ENCODE peak calls at places on chromosomes 12 and 14, in eight cellular contexts. One of them, this sample, is unnamed.

GRCh38 chr12:41962171-41962572 is 182.5 kb downstream of the GXYLT1 start:
- DNase-seq in heart left ventricle: no peak
- DNase-seq in progenitor cell of endocrine pancreas: no peak
- DNase-seq in MM.1S: no peak
- DNase-seq in fibroblast of lung: no peak
- DNase-seq in astrocyte: no peak
- DNase-seq in AG04449: no peak
- DNase-seq in endothelial cell: no peak
- DNase-seq in this sample: no peak

GRCh38 chr12:132723764-132724140 is 13.1 kb downstream of the PGAM5 start:
- DNase-seq in heart left ventricle: no peak
- DNase-seq in progenitor cell of endocrine pancreas: no peak
- DNase-seq in astrocyte: peak
- DNase-seq in AG04449: peak
- DNase-seq in MM.1S: no peak
- DNase-seq in endothelial cell: no peak
- DNase-seq in fibroblast of lung: no peak
- DNase-seq in this sample: no peak

GRCh38 chr12:76374395-76375020 is 26.3 kb upstream of the BBS10 start:
- DNase-seq in AG04449: peak
- DNase-seq in astrocyte: peak
- DNase-seq in heart left ventricle: no peak
- DNase-seq in MM.1S: no peak
- DNase-seq in progenitor cell of endocrine pancreas: no peak
- DNase-seq in fibroblast of lung: peak
- DNase-seq in endothelial cell: no peak
- DNase-seq in this sample: no peak

GRCh38 chr12:84172823-84173424 is 739.7 kb downstream of the SLC6A15 start:
- DNase-seq in astrocyte: no peak
- DNase-seq in endothelial cell: no peak
- DNase-seq in progenitor cell of endocrine pancreas: no peak
- DNase-seq in MM.1S: no peak
- DNase-seq in fibroblast of lung: no peak
- DNase-seq in AG04449: no peak
- DNase-seq in heart left ventricle: no peak
- DNase-seq in this sample: no peak

GRCh38 chr14:70771781-70772212 is 37.5 kb downstream of the MAP3K9 start:
- DNase-seq in progenitor cell of endocrine pancreas: no peak
- DNase-seq in fibroblast of lung: no peak
- DNase-seq in heart left ventricle: no peak
- DNase-seq in endothelial cell: peak
- DNase-seq in AG04449: no peak
- DNase-seq in astrocyte: peak
- DNase-seq in MM.1S: no peak
- DNase-seq in this sample: no peak

GRCh38 chr14:23078692-23079116 is 16.2 kb downstream of the ACIN1 start:
- DNase-seq in heart left ventricle: no peak
- DNase-seq in endothelial cell: no peak
- DNase-seq in progenitor cell of endocrine pancreas: no peak
- DNase-seq in MM.1S: no peak
- DNase-seq in AG04449: peak
- DNase-seq in fibroblast of lung: peak
- DNase-seq in astrocyte: peak
- DNase-seq in this sample: no peak

GRCh38 chr14:64663174-64663573 is 41.0 kb upstream of the PLEKHG3 start:
- DNase-seq in progenitor cell of endocrine pancreas: no peak
- DNase-seq in AG04449: no peak
- DNase-seq in endothelial cell: no peak
- DNase-seq in heart left ventricle: no peak
- DNase-seq in MM.1S: no peak
- DNase-seq in fibroblast of lung: no peak
- DNase-seq in astrocyte: peak
- DNase-seq in this sample: no peak

GRCh38 chr12:120110550-120111501 is 5.7 kb downstream of the RAB35 start:
- DNase-seq in astrocyte: no peak
- DNase-seq in fibroblast of lung: no peak
- DNase-seq in endothelial cell: peak
- DNase-seq in MM.1S: no peak
- DNase-seq in progenitor cell of endocrine pancreas: no peak
- DNase-seq in heart left ventricle: peak
- DNase-seq in AG04449: no peak
- DNase-seq in this sample: no peak

GRCh38 chr12:76010732-76011458 is 20.7 kb downstream of the PHLDA1 start:
- DNase-seq in endothelial cell: no peak
- DNase-seq in AG04449: no peak
- DNase-seq in progenitor cell of endocrine pancreas: no peak
- DNase-seq in fibroblast of lung: no peak
- DNase-seq in heart left ventricle: no peak
- DNase-seq in MM.1S: no peak
- DNase-seq in astrocyte: peak
- DNase-seq in this sample: no peak

GRCh38 chr14:57692671-57693070 is 173.2 kb downstream of the SLC35F4 start:
- DNase-seq in MM.1S: peak
- DNase-seq in AG04449: peak
- DNase-seq in endothelial cell: no peak
- DNase-seq in fibroblast of lung: peak
- DNase-seq in heart left ventricle: no peak
- DNase-seq in astrocyte: peak
- DNase-seq in progenitor cell of endocrine pancreas: no peak
- DNase-seq in this sample: no peak

GRCh38 chr14:90732142-90732541 is 84.1 kb downstream of the TTC7B start:
- DNase-seq in progenitor cell of endocrine pancreas: no peak
- DNase-seq in AG04449: no peak
- DNase-seq in endothelial cell: no peak
- DNase-seq in fibroblast of lung: no peak
- DNase-seq in astrocyte: no peak
- DNase-seq in heart left ventricle: no peak
- DNase-seq in MM.1S: no peak
- DNase-seq in this sample: no peak

GRCh38 chr12:106091421-106091820 is 47.3 kb downstream of the NUAK1 start:
- DNase-seq in MM.1S: no peak
- DNase-seq in endothelial cell: no peak
- DNase-seq in astrocyte: no peak
- DNase-seq in progenitor cell of endocrine pancreas: no peak
- DNase-seq in fibroblast of lung: no peak
- DNase-seq in heart left ventricle: no peak
- DNase-seq in AG04449: no peak
- DNase-seq in this sample: no peak

GRCh38 chr14:64195194-64195593 is 99.0 kb downstream of the ESR2 start:
- DNase-seq in astrocyte: no peak
- DNase-seq in MM.1S: peak
- DNase-seq in AG04449: no peak
- DNase-seq in fibroblast of lung: no peak
- DNase-seq in progenitor cell of endocrine pancreas: no peak
- DNase-seq in heart left ventricle: no peak
- DNase-seq in endothelial cell: no peak
- DNase-seq in this sample: no peak

GRCh38 chr12:92155733-92156132 is 10.1 kb upstream of the BTG1 start:
- DNase-seq in astrocyte: no peak
- DNase-seq in progenitor cell of endocrine pancreas: no peak
- DNase-seq in heart left ventricle: no peak
- DNase-seq in endothelial cell: no peak
- DNase-seq in MM.1S: no peak
- DNase-seq in fibroblast of lung: no peak
- DNase-seq in AG04449: no peak
- DNase-seq in this sample: no peak

GRCh38 chr14:23316300-23316699 is 5.0 kb upstream of the PABPN1 start:
- DNase-seq in progenitor cell of endocrine pancreas: no peak
- DNase-seq in endothelial cell: no peak
- DNase-seq in heart left ventricle: no peak
- DNase-seq in AG04449: no peak
- DNase-seq in fibroblast of lung: no peak
- DNase-seq in astrocyte: no peak
- DNase-seq in MM.1S: no peak
- DNase-seq in this sample: no peak

GRCh38 chr14:31269599-31270195 is 62.1 kb upstream of the HECTD1 start:
- DNase-seq in heart left ventricle: no peak
- DNase-seq in fibroblast of lung: peak
- DNase-seq in AG04449: no peak
- DNase-seq in astrocyte: peak
- DNase-seq in progenitor cell of endocrine pancreas: no peak
- DNase-seq in endothelial cell: no peak
- DNase-seq in MM.1S: no peak
- DNase-seq in this sample: no peak

GRCh38 chr14:31266437-31267331 is 59.1 kb upstream of the HECTD1 start:
- DNase-seq in AG04449: no peak
- DNase-seq in MM.1S: no peak
- DNase-seq in progenitor cell of endocrine pancreas: no peak
- DNase-seq in endothelial cell: no peak
- DNase-seq in heart left ventricle: no peak
- DNase-seq in astrocyte: no peak
- DNase-seq in fibroblast of lung: no peak
- DNase-seq in this sample: no peak

GRCh38 chr14:31268216-31268615 is 60.6 kb upstream of the HECTD1 start:
- DNase-seq in AG04449: no peak
- DNase-seq in MM.1S: no peak
- DNase-seq in astrocyte: no peak
- DNase-seq in progenitor cell of endocrine pancreas: no peak
- DNase-seq in endothelial cell: no peak
- DNase-seq in heart left ventricle: no peak
- DNase-seq in fibroblast of lung: no peak
- DNase-seq in this sample: no peak

GRCh38 chr14:31271648-31272047 is 64.1 kb upstream of the HECTD1 start:
- DNase-seq in endothelial cell: no peak
- DNase-seq in heart left ventricle: no peak
- DNase-seq in progenitor cell of endocrine pancreas: no peak
- DNase-seq in fibroblast of lung: no peak
- DNase-seq in AG04449: no peak
- DNase-seq in astrocyte: no peak
- DNase-seq in MM.1S: no peak
- DNase-seq in this sample: no peak

GRCh38 chr14:31270196-31270772 is 62.7 kb upstream of the HECTD1 start:
- DNase-seq in endothelial cell: no peak
- DNase-seq in progenitor cell of endocrine pancreas: no peak
- DNase-seq in fibroblast of lung: no peak
- DNase-seq in astrocyte: no peak
- DNase-seq in AG04449: no peak
- DNase-seq in heart left ventricle: no peak
- DNase-seq in MM.1S: peak
- DNase-seq in this sample: no peak
- TF ChIP-seq CTCF in endothelial cell: no peak
- TF ChIP-seq CTCF in progenitor cell of endocrine pancreas: no peak
- TF ChIP-seq CTCF in fibroblast of lung: no peak
- TF ChIP-seq CTCF in astrocyte: peak
- TF ChIP-seq CTCF in AG04449: no peak
- TF ChIP-seq CTCF in heart left ventricle: no peak
- TF ChIP-seq CTCF in MM.1S: peak
- TF ChIP-seq CTCF in this sample: no peak

GRCh38 chr12:118237908-118238307 is 102.0 kb downstream of the PEBP1 start:
- DNase-seq in fibroblast of lung: no peak
- DNase-seq in astrocyte: peak
- DNase-seq in heart left ventricle: no peak
- DNase-seq in MM.1S: no peak
- DNase-seq in progenitor cell of endocrine pancreas: no peak
- DNase-seq in AG04449: peak
- DNase-seq in endothelial cell: no peak
- DNase-seq in this sample: no peak

GRCh38 chr12:118238888-118239287 is 103.0 kb downstream of the PEBP1 start:
- DNase-seq in AG04449: no peak
- DNase-seq in heart left ventricle: no peak
- DNase-seq in fibroblast of lung: no peak
- DNase-seq in progenitor cell of endocrine pancreas: no peak
- DNase-seq in MM.1S: no peak
- DNase-seq in astrocyte: no peak
- DNase-seq in endothelial cell: no peak
- DNase-seq in this sample: no peak

DNA sequence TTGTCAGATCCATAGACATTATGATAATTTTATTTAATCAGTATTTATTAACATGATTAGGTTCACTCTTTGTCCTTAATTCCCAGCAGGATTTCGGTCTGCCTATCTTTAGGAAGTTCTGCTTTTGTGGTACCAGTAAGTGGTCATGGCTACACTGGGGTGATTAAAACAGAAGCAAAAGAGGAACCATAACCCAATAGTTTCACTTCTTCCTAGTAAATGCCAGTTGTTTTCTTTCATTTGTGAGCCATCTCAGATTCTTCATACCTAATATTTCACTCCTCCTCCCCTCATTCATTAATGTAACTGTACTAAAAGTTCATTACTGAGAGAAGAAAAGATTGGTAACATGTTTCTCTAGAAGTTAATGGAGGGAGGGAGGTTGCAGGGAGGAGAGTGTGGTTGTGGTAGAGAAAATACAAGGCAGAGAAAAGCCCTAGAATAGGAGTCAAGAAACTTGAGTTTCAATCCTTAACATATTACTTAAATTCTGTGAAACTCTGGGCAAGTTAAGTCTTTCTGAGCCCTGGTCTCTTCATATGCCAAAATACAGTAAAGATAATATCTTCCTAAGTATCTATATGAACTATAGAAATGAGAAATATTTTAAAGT is 101.2 kb downstream of the PEBP1 start:
- DNase-seq in fibroblast of lung: no peak
- DNase-seq in progenitor cell of endocrine pancreas: no peak
- DNase-seq in astrocyte: no peak
- DNase-seq in endothelial cell: no peak
- DNase-seq in AG04449: no peak
- DNase-seq in heart left ventricle: no peak
- DNase-seq in MM.1S: peak
- DNase-seq in this sample: no peak
- TF ChIP-seq CTCF in fibroblast of lung: no peak
- TF ChIP-seq CTCF in progenitor cell of endocrine pancreas: no peak
- TF ChIP-seq CTCF in astrocyte: no peak
- TF ChIP-seq CTCF in endothelial cell: no peak
- TF ChIP-seq CTCF in AG04449: no peak
- TF ChIP-seq CTCF in heart left ventricle: no peak
- TF ChIP-seq CTCF in MM.1S: no peak
- TF ChIP-seq CTCF in this sample: no peak

GRCh38 chr14:43022094-43022800 is 1415.6 kb downstream of the LRFN5 start:
- DNase-seq in astrocyte: no peak
- DNase-seq in endothelial cell: no peak
- DNase-seq in MM.1S: no peak
- DNase-seq in heart left ventricle: no peak
- DNase-seq in fibroblast of lung: no peak
- DNase-seq in progenitor cell of endocrine pancreas: no peak
- DNase-seq in AG04449: no peak
- DNase-seq in this sample: no peak
- TF ChIP-seq CTCF in astrocyte: no peak
- TF ChIP-seq CTCF in endothelial cell: no peak
- TF ChIP-seq CTCF in MM.1S: no peak
- TF ChIP-seq CTCF in heart left ventricle: no peak
- TF ChIP-seq CTCF in fibroblast of lung: no peak
- TF ChIP-seq CTCF in progenitor cell of endocrine pancreas: no peak
- TF ChIP-seq CTCF in AG04449: no peak
- TF ChIP-seq CTCF in this sample: no peak

DNA sequence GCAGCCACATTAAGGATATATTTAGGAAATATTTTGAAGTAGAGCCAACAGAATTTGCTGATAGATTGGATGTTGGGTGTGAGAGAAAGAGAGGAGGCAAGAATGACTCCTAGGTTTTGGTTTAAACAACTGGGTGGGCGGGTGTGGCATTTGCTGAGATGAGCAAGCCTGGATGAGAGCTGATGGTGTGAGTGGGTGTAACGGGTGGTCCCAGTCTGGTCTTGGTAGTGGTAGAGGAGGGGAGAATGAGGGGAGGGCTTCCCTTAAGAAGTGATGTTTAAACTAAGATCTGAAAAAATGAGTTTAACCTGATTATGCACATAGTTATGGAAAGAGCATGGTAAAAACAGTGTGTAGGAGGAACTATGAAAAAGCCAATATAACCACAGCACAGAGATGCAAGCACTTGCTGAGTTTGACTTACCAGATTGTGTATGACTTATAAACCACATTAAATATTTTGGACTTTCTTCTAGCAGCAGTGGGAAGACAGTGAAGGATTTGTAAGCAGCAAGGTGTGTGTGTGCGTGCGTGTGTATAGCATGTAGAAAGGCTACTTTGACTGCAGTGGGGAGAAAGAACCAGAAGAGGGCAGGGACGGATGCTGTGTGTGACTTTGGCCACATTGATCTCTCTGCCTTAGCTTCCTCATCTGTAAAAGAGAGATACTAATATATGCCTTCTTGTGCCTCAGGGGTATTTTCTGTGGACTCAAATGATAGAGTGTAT is 139.7 kb downstream of the PRIMA1 start:
- DNase-seq in heart left ventricle: no peak
- DNase-seq in AG04449: no peak
- DNase-seq in astrocyte: no peak
- DNase-seq in MM.1S: no peak
- DNase-seq in endothelial cell: peak
- DNase-seq in fibroblast of lung: no peak
- DNase-seq in progenitor cell of endocrine pancreas: no peak
- DNase-seq in this sample: no peak
- TF ChIP-seq CTCF in heart left ventricle: peak
- TF ChIP-seq CTCF in AG04449: peak
- TF ChIP-seq CTCF in astrocyte: peak
- TF ChIP-seq CTCF in MM.1S: no peak
- TF ChIP-seq CTCF in endothelial cell: peak
- TF ChIP-seq CTCF in fibroblast of lung: no peak
- TF ChIP-seq CTCF in progenitor cell of endocrine pancreas: peak
- TF ChIP-seq CTCF in this sample: peak

This sample was measured in neural crest cell.